ENCODE peak calls at places on chromosomes 3 and 15, in six cellular contexts. P is AG10803, B is progenitor cell of endocrine pancreas, X is glutamatergic neuron, T is heart left ventricle, W is osteocyte. D is an unnamed sample.

GRCh38 chr3:116155830-116156229 is 289.5 kb downstream of the LSAMP start:
- DNase-seq in P (peak; percentile 35), B (no peak), X (peak; percentile 15), T (no peak), W (no peak), D (peak; percentile 55)

GRCh38 chr15:43903864-43904290 is 77.1 kb downstream of the WDR76 start:
- DNase-seq in P (peak; percentile 49), B (peak; percentile 69), X (peak; percentile 69), T (no peak), W (peak; percentile 86), D (peak; percentile 41)

GRCh38 chr3:126303272-126303671 is 53.9 kb downstream of the KLF15 start:
- DNase-seq in P (no peak), B (no peak), X (no peak), T (no peak), W (no peak), D (no peak)

GRCh38 chr15:39665629-39666245 is 84.9 kb downstream of the THBS1 start:
- DNase-seq in P (no peak), B (no peak), X (no peak), T (no peak), W (no peak), D (no peak)

GRCh38 chr3:115913069-115913686 is 289.9 kb downstream of the GAP43 start:
- DNase-seq in P (no peak), B (no peak), X (no peak), T (no peak), W (no peak), D (no peak)

GRCh38 chr15:71730277-71731144 is 79.8 kb upstream of the NR2E3 start:
- DNase-seq in P (peak; percentile 74), B (no peak), X (peak; percentile 35), T (peak; percentile 58), W (no peak), D (peak; percentile 81)

GRCh38 chr15:70802629-70803028 is 39.3 kb upstream of the UACA start:
- DNase-seq in P (peak; percentile 79), B (no peak), X (peak; percentile 24), T (peak; percentile 45), W (no peak), D (peak; percentile 81)

GRCh38 chr3:179063945-179064560 is 7.6 kb downstream of the ZMAT3 start:
- DNase-seq in P (no peak), B (no peak), X (no peak), T (no peak), W (no peak), D (no peak)

GRCh38 chr15:62060116-62060895 is at the start of gene VPS13C:
- DNase-seq in P (peak; percentile 90), B (peak; percentile 93), X (peak; percentile 94), T (peak; percentile 95), W (peak; percentile 98), D (peak; percentile 93)

GRCh38 chr3:117201906-117202305 is 492.3 kb downstream of the TUSC7 start:
- DNase-seq in P (peak; percentile 3), B (no peak), X (no peak), T (no peak), W (no peak), D (peak; percentile 14)

GRCh38 chr3:5560199-5560598 is 372.7 kb downstream of the EDEM1 start:
- DNase-seq in P (no peak), B (no peak), X (no peak), T (no peak), W (no peak), D (no peak)

GRCh38 chr15:74776851-74777768 is 4.8 kb upstream of the CSK start:
- DNase-seq in P (no peak), B (no peak), X (no peak), T (no peak), W (no peak), D (no peak)

GRCh38 chr3:4119119-4119518 is 184.1 kb upstream of the SETMAR start:
- DNase-seq in P (no peak), B (no peak), X (no peak), T (no peak), W (no peak), D (no peak)

GRCh38 chr3:46893146-46893748 is 15.7 kb downstream of the PTH1R start:
- DNase-seq in P (no peak), B (no peak), X (no peak), T (peak; percentile 57), W (no peak), D (no peak)

GRCh38 chr3:57852896-57853295 is 96.8 kb downstream of the SLMAP start:
- DNase-seq in P (peak; percentile 50), B (no peak), X (no peak), T (no peak), W (no peak), D (peak; percentile 31)
- TF ChIP-seq CTCF in P (peak; percentile 47), B (peak; percentile 27), X (no peak), T (peak; percentile 16), W (peak; percentile 54), D (peak; percentile 24)

GRCh38 chr3:189142527-189142926 is 29.2 kb upstream of the TPRG1 start:
- DNase-seq in P (no peak), B (no peak), X (no peak), T (no peak), W (no peak), D (no peak)
- TF ChIP-seq CTCF in P (no peak), B (no peak), X (no peak), T (no peak), W (no peak), D (no peak)

GRCh38 chr3:71585891-71586809 is 2.6 kb upstream of the FOXP1 start:
- DNase-seq in P (peak; percentile 63), B (no peak), X (no peak), T (no peak), W (no peak), D (peak; percentile 74)
- TF ChIP-seq CTCF in P (peak; percentile 74), B (peak; percentile 70), X (peak; percentile 67), T (peak; percentile 67), W (peak; percentile 77), D (peak; percentile 56)

GRCh38 chr15:52171807-52172206 is 19.4 kb downstream of the GNB5 start:
- DNase-seq in P (no peak), B (no peak), X (no peak), T (no peak), W (peak; percentile 32), D (no peak)

GRCh38 chr15:52172869-52173268 is 18.3 kb downstream of the GNB5 start:
- DNase-seq in P (no peak), B (no peak), X (no peak), T (no peak), W (no peak), D (no peak)

GRCh38 chr15:52171386-52171785 is 19.8 kb downstream of the GNB5 start:
- DNase-seq in P (no peak), B (no peak), X (no peak), T (no peak), W (no peak), D (peak; percentile 50)
- TF ChIP-seq CTCF in P (no peak), B (no peak), X (no peak), T (no peak), W (peak; percentile 27), D (no peak)

GRCh38 chr3:131989318-131989717 is 45.5 kb downstream of the CPNE4 start:
- DNase-seq in P (no peak), B (no peak), X (no peak), T (no peak), W (no peak), D (no peak)
- TF ChIP-seq CTCF in P (no peak), B (no peak), X (no peak), T (no peak), W (no peak), D (no peak)

GRCh38 chr3:161208931-161209330 is 12.2 kb upstream of the NMD3 start:
- DNase-seq in P (no peak), B (no peak), X (no peak), T (no peak), W (no peak), D (no peak)
- TF ChIP-seq CTCF in P (no peak), B (no peak), X (no peak), T (no peak), W (no peak), D (no peak)

GRCh38 chr3:133445111-133445510 is 45.3 kb downstream of the BFSP2 start:
- DNase-seq in P (no peak), B (no peak), X (no peak), T (no peak), W (no peak), D (no peak)

GRCh38 chr3:133440652-133441051 is 40.8 kb downstream of the BFSP2 start:
- DNase-seq in P (no peak), B (no peak), X (no peak), T (no peak), W (no peak), D (no peak)

GRCh38 chr3:133442518-133442917 is 42.7 kb downstream of the BFSP2 start:
- DNase-seq in P (no peak), B (no peak), X (no peak), T (no peak), W (no peak), D (no peak)

GRCh38 chr3:133441867-133442270 is 42.0 kb downstream of the BFSP2 start:
- DNase-seq in P (no peak), B (no peak), X (no peak), T (no peak), W (no peak), D (no peak)

GRCh38 chr3:133444071-133444774 is 44.4 kb downstream of the BFSP2 start:
- DNase-seq in P (no peak), B (no peak), X (no peak), T (no peak), W (no peak), D (no peak)
- TF ChIP-seq CTCF in P (no peak), B (no peak), X (no peak), T (no peak), W (peak; percentile 54), D (no peak)

D was measured in foreskin fibroblast.